ENCODE peak calls at places on chromosomes 4 and X, in five cellular contexts. K is cardiac muscle cell, V is thoracic aorta, S is OCI-LY7, E is fibroblast of mammary gland. I is an unnamed sample.

GRCh38 chr4:47017494-47017893 is 13.9 kb upstream of the GABRB1 start:
- DNase-seq in K (no peak), V (no peak), S (no peak), E (no peak), I (no peak)

GRCh38 chrX:137187540-137187939 is 153.7 kb upstream of the GPR101 start:
- DNase-seq in K (no peak), V (no peak), S (no peak), E (no peak), I (no peak)

GRCh38 chr4:36618102-36618501 is 336.7 kb downstream of the DTHD1 start:
- DNase-seq in K (no peak), V (no peak), S (no peak), E (no peak), I (no peak)

GRCh38 chrX:130091976-130092522 is 18.2 kb downstream of the ELF4 start:
- DNase-seq in K (no peak), V (no peak), S (peak), E (no peak), I (no peak)

GRCh38 chr4:147498031-147498700 is 17.3 kb downstream of the EDNRA start:
- DNase-seq in K (no peak), V (no peak), S (no peak), E (peak), I (peak)

GRCh38 chrX:114675365-114675764 is 91.5 kb downstream of the HTR2C start:
- DNase-seq in K (no peak), V (no peak), S (no peak), E (peak), I (peak)

GRCh38 chr4:78672441-78672815 is 103.7 kb upstream of the BMP2K start:
- DNase-seq in K (no peak), V (no peak), S (no peak), E (no peak), I (no peak)

GRCh38 chr4:72338060-72338459 is 231.0 kb downstream of the ADAMTS3 start:
- DNase-seq in K (no peak), V (no peak), S (no peak), E (no peak), I (no peak)

GRCh38 chr4:173834151-173834550 is 304.1 kb upstream of the HAND2 start:
- DNase-seq in K (no peak), V (no peak), S (no peak), E (peak), I (peak)

GRCh38 chr4:98745372-98745771 is 87.0 kb upstream of the TSPAN5 start:
- DNase-seq in K (peak), V (no peak), S (peak), E (peak), I (peak)

GRCh38 chr4:38040619-38041018 is 80.4 kb downstream of the PTTG2 start:
- DNase-seq in K (no peak), V (no peak), S (no peak), E (no peak), I (no peak)

GRCh38 chr4:165654556-165654955 is 218.5 kb upstream of the TLL1 start:
- DNase-seq in K (no peak), V (no peak), S (no peak), E (no peak), I (no peak)

GRCh38 chr4:147916351-147916750 is 184.5 kb downstream of the ARHGAP10 start:
- DNase-seq in K (no peak), V (no peak), S (no peak), E (no peak), I (peak)

GRCh38 chrX:3938587-3938986 is 225.1 kb upstream of the PRKX start:
- DNase-seq in K (no peak), V (no peak), S (no peak), E (no peak), I (no peak)

GRCh38 chrX:3939967-3940610 is 226.6 kb upstream of the PRKX start:
- DNase-seq in K (peak), V (no peak), S (peak), E (peak), I (peak)
- TF ChIP-seq CTCF in K (peak), V (no peak), S (peak), E (peak), I (peak)

GRCh38 chr4:52263612-52264011 is 212.5 kb downstream of the SPATA18 start:
- DNase-seq in K (no peak), V (peak), S (no peak), E (no peak), I (no peak)

GRCh38 chr4:52265781-52266525 is 214.8 kb downstream of the SPATA18 start:
- DNase-seq in K (no peak), V (no peak), S (no peak), E (no peak), I (no peak)

GRCh38 chr4:52269761-52270160 is 218.7 kb downstream of the SPATA18 start:
- DNase-seq in K (no peak), V (no peak), S (no peak), E (no peak), I (no peak)

GRCh38 chr4:52260507-52261302 is 209.6 kb downstream of the SPATA18 start:
- DNase-seq in K (no peak), V (no peak), S (peak), E (no peak), I (no peak)

DNA sequence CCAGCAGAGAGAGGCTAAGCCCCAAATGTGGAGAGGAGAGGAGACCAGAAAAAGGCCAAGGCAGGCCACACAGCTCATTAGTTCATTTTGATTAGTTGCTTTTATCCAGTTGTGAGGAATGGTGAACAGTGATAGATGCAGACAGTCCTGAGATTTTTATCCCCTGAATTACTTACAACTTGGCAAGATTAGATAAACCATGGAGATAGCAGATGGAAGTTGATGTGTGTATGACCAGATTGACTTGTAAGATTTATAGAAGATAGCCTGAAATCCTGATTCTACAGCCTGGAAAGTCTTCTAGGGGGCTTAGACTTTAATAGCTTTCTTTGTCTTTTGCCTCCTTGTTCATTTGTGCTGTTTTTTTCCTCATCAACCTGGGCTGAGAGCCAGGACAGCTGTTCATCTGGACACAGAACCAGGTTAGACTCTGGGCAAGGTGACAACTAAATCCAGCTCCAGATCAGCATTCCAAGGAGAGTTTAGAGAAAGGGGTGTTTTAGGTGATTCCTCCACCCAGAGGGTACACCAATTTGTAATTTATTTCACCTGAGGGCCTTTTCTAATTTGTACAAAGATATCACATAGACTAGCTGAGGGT is 215.5 kb downstream of the SPATA18 start:
- DNase-seq in K (no peak), V (no peak), S (no peak), E (no peak), I (no peak)
- H3K4me3 ChIP-seq in K (no peak), V (no peak), S (no peak), E (no peak), I (no peak)

GRCh38 chr4:100421356-100421978 is 96.4 kb downstream of the EMCN start:
- DNase-seq in K (peak), V (no peak), S (peak), E (peak), I (peak)
- TF ChIP-seq CTCF in K (peak), V (peak), S (peak), E (peak), I (peak)

GRCh38 chr4:1080432-1080831 is 32.9 kb downstream of the RNF212 start:
- DNase-seq in K (no peak), V (no peak), S (no peak), E (no peak), I (no peak)
- H3K4me3 ChIP-seq in K (no peak), V (no peak), S (no peak), E (no peak), I (no peak)

I was measured in fibroblast of the aortic adventitia.